ENCODE peak calls at places on chromosomes 7 and 10, in eight cellular contexts. R, G, X, E, K, P, C and N are unnamed samples.

GRCh38 chr7:30379741-30380140 is 95.3 kb downstream of the ZNRF2 start:
- DNase-seq in X (no peak), K (no peak), C (no peak), E (no peak), R (no peak), P (no peak), G (no peak), N (no peak)

GRCh38 chr7:129098409-129099084 is 43.6 kb upstream of the TNPO3 start:
- DNase-seq in X (no peak), P (no peak), R (no peak), C (no peak), K (no peak), E (no peak), G (no peak), N (no peak)

GRCh38 chr7:12370249-12370648 is 33.4 kb downstream of the VWDE start:
- DNase-seq in E (no peak), C (no peak), G (no peak), K (no peak), X (no peak), P (no peak), R (no peak), N (no peak)

GRCh38 chr7:9778367-9778766 is 1195.3 kb upstream of the PHF14 start:
- DNase-seq in G (no peak), E (no peak), C (no peak), K (no peak), R (no peak), X (no peak), P (no peak), N (no peak)

GRCh38 chr10:43824934-43825333 is 176.3 kb upstream of the ZNF32 start:
- DNase-seq in E (peak; percentile 50), G (no peak), K (peak; percentile 67), P (peak; percentile 74), R (peak; percentile 55), C (no peak), X (peak; percentile 87), N (peak; percentile 38)

GRCh38 chr7:70319057-70319456 is 720.8 kb downstream of the AUTS2 start:
- DNase-seq in C (no peak), G (no peak), E (no peak), P (no peak), K (no peak), X (no peak), R (no peak), N (no peak)

GRCh38 chr10:78594938-78595645 is 473.7 kb upstream of the ZMIZ1 start:
- DNase-seq in X (no peak), P (no peak), C (no peak), E (no peak), R (no peak), K (no peak), G (no peak), N (no peak)

GRCh38 chr7:50393547-50394252 is 56.5 kb downstream of the FIGNL1 start:
- DNase-seq in X (no peak), R (no peak), C (no peak), K (no peak), P (no peak), E (no peak), G (no peak), N (no peak)

GRCh38 chr7:133593561-133593960 is 340.7 kb downstream of the EXOC4 start:
- DNase-seq in E (no peak), C (no peak), X (no peak), R (no peak), P (no peak), K (no peak), G (no peak), N (no peak)

GRCh38 chr10:119368991-119369869 is 161.9 kb downstream of the GRK5 start:
- DNase-seq in P (peak; percentile 33), G (no peak), R (no peak), C (no peak), K (no peak), E (no peak), X (no peak), N (no peak)

GRCh38 chr7:80858141-80858903 is 60.5 kb downstream of the SEMA3C start:
- DNase-seq in C (peak; percentile 45), G (no peak), R (no peak), K (no peak), X (no peak), E (no peak), P (no peak), N (no peak)

GRCh38 chr7:99305473-99306260 is 20.0 kb upstream of the ARPC1A start:
- DNase-seq in E (no peak), X (no peak), G (no peak), R (no peak), C (no peak), P (no peak), K (no peak), N (no peak)

GRCh38 chr10:59126277-59126676 is 50.2 kb upstream of the PHYHIPL start:
- DNase-seq in X (no peak), K (no peak), R (no peak), C (no peak), P (no peak), G (no peak), E (no peak), N (no peak)

GRCh38 chr10:124588736-124589451 is 127.3 kb downstream of the LHPP start:
- DNase-seq in G (no peak), C (peak; percentile 24), X (peak; percentile 60), R (no peak), P (peak; percentile 60), E (peak; percentile 70), K (peak; percentile 49), N (peak; percentile 1)

GRCh38 chr7:129122751-129123516 is 21.6 kb upstream of the TSPAN33 start:
- DNase-seq in P (no peak), X (no peak), G (no peak), R (no peak), E (no peak), K (no peak), C (no peak), N (peak; percentile 75)

GRCh38 chr7:30331338-30331737 is 46.9 kb downstream of the ZNRF2 start:
- DNase-seq in R (no peak), E (no peak), X (no peak), C (no peak), K (no peak), P (peak; percentile 49), G (no peak), N (no peak)

GRCh38 chr10:34010891-34011290 is 676.4 kb upstream of the NRP1 start:
- DNase-seq in C (peak; percentile 13), R (peak; percentile 3), K (no peak), E (no peak), X (no peak), P (peak; percentile 16), G (no peak), N (no peak)

GRCh38 chr7:2478387-2478760 is 2.2 kb upstream of the GRIFIN start:
- DNase-seq in C (no peak), P (peak; percentile 66), K (peak; percentile 96), E (no peak), R (no peak), G (no peak), X (peak; percentile 74), N (no peak)

GRCh38 chr10:17617031-17617911 is at the start of gene HACD1:
- DNase-seq in P (peak; percentile 67), X (peak; percentile 61), E (peak; percentile 33), K (peak; percentile 61), G (no peak), C (peak; percentile 87), R (no peak), N (no peak)

GRCh38 chr10:100888957-100889356 is 23.8 kb upstream of the SLF2 start:
- DNase-seq in C (peak; percentile 19), E (no peak), K (no peak), R (no peak), P (no peak), G (no peak), X (no peak), N (no peak)

GRCh38 chr7:25638042-25638441 is 409.8 kb upstream of the NPVF start:
- DNase-seq in G (no peak), C (no peak), P (no peak), R (no peak), K (no peak), X (no peak), E (no peak), N (no peak)

GRCh38 chr7:98281757-98282652 is 519 bp downstream of the BRI3 start:
- DNase-seq in X (peak; percentile 60), K (peak; percentile 60), G (no peak), P (no peak), C (no peak), R (no peak), E (no peak), N (no peak)

GRCh38 chr7:98202367-98203195 is 8.7 kb upstream of the BHLHA15 start:
- DNase-seq in C (peak; percentile 16), X (no peak), R (no peak), K (no peak), G (no peak), P (no peak), E (no peak), N (no peak)

GRCh38 chr10:3471927-3472704 is 299.5 kb upstream of the PITRM1 start:
- DNase-seq in X (no peak), K (no peak), C (peak; percentile 75), E (no peak), G (no peak), R (no peak), P (no peak), N (peak; percentile 88)

GRCh38 chr10:27369832-27370231 is 129.2 kb upstream of the ACBD5 start:
- DNase-seq in R (no peak), G (no peak), P (peak; percentile 25), K (no peak), C (peak; percentile 25), X (no peak), E (no peak), N (no peak)
- TF ChIP-seq CTCF in R (peak; percentile 16), G (no peak), P (no peak), K (no peak), C (peak; percentile 21), X (peak; percentile 16), E (no peak), N (no peak)

DNA sequence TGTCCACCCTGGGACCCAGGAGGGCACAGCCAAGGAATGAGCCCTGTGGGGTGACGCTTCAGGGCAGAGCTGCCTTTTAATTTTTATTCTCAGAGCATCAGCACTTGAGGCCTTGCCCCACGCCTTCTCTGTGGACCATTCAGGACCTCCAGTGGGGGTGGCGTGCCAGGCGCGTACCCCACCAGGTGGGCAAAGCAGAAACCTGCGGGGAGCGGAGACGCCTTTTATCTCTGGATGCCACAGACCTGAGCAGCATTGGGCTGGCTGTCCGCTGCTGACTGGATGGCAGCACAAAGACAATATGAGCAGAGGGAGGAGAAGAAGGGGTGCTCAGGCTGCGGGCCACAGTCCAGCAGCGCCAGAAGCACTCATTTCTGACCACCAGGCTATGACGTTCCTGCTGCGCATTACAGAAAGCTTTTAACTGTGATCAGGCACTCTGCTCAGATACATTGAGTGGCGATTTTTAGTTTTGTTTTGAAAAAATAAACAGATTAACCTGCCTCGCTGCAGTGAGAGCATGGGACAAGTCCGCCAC is 90.4 kb upstream of the ANLN start:
- DNase-seq in R (no peak), P (no peak), X (no peak), C (no peak), K (no peak), G (no peak), E (no peak), N (no peak)
- H3K4me3 ChIP-seq in R (no peak overlapping the region), P (no peak overlapping the region), X (no peak overlapping the region), C (no peak overlapping the region), K (no peak overlapping the region), G (no peak overlapping the region), E (no peak overlapping the region), N (no peak overlapping the region)

GRCh38 chr10:110076559-110077318 is 69.0 kb downstream of the ADD3 start:
- DNase-seq in C (peak; percentile 89), R (peak; percentile 94), P (peak; percentile 99), E (peak; percentile 50), X (peak; percentile 48), K (peak; percentile 15), G (no peak), N (peak; percentile 54)
- TF ChIP-seq CTCF in C (no peak), R (no peak), P (no peak), E (no peak), X (no peak), K (no peak), G (no peak), N (no peak)

GRCh38 chr10:97892506-97892905 is 42.9 kb downstream of the GOLGA7B start:
- DNase-seq in E (no peak), R (no peak), G (no peak), C (no peak), P (no peak), X (no peak), K (no peak), N (no peak)
- H3K4me3 ChIP-seq in E (no peak overlapping the region), R (no peak overlapping the region), G (no peak overlapping the region), C (no peak overlapping the region), P (no peak overlapping the region), X (no peak overlapping the region), K (no peak overlapping the region), N (no peak overlapping the region)